ENCODE peak calls at places on chromosome 11, in seven cellular contexts. One of them, this sample, is unnamed.

GRCh38 chr11:88398372-88399140 is 61.0 kb upstream of the CTSC start:
- DNase-seq in testis: no peak
- DNase-seq in choroid plexus epithelial cell: peak; percentile 74
- DNase-seq in stomach: no peak
- DNase-seq in AG10803: peak; percentile 31
- DNase-seq in epithelial cell of esophagus: peak; percentile 92
- DNase-seq in dorsolateral prefrontal cortex: no peak
- DNase-seq in this sample: no peak

GRCh38 chr11:28730336-28730735 is 622.1 kb downstream of the METTL15 start:
- DNase-seq in testis: no peak
- DNase-seq in choroid plexus epithelial cell: no peak
- DNase-seq in stomach: no peak
- DNase-seq in AG10803: peak; percentile 29
- DNase-seq in epithelial cell of esophagus: peak; percentile 74
- DNase-seq in dorsolateral prefrontal cortex: no peak
- DNase-seq in this sample: peak; percentile 22

GRCh38 chr11:31060880-31061279 is 308.7 kb downstream of the DCDC1 start:
- DNase-seq in testis: no peak
- DNase-seq in choroid plexus epithelial cell: peak; percentile 8
- DNase-seq in stomach: no peak
- DNase-seq in AG10803: peak; percentile 21
- DNase-seq in epithelial cell of esophagus: no peak
- DNase-seq in dorsolateral prefrontal cortex: no peak
- DNase-seq in this sample: peak; percentile 17

GRCh38 chr11:61683961-61684869 is 4.0 kb downstream of the DAGLA start:
- DNase-seq in testis: no peak
- DNase-seq in choroid plexus epithelial cell: peak; percentile 50
- DNase-seq in stomach: no peak
- DNase-seq in AG10803: no peak
- DNase-seq in epithelial cell of esophagus: no peak
- DNase-seq in dorsolateral prefrontal cortex: no peak
- DNase-seq in this sample: no peak

GRCh38 chr11:1761857-1762536 is 1.7 kb downstream of the CTSD start:
- DNase-seq in testis: no peak
- DNase-seq in choroid plexus epithelial cell: no peak
- DNase-seq in stomach: no peak
- DNase-seq in AG10803: peak; percentile 53
- DNase-seq in epithelial cell of esophagus: no peak
- DNase-seq in dorsolateral prefrontal cortex: no peak
- DNase-seq in this sample: no peak

GRCh38 chr11:103878646-103879045 is 157.8 kb upstream of the DDI1 start:
- DNase-seq in testis: no peak
- DNase-seq in choroid plexus epithelial cell: no peak
- DNase-seq in stomach: no peak
- DNase-seq in AG10803: no peak
- DNase-seq in epithelial cell of esophagus: no peak
- DNase-seq in dorsolateral prefrontal cortex: no peak
- DNase-seq in this sample: no peak

GRCh38 chr11:63599211-63600122 is 14.8 kb downstream of the PLAAT3 start:
- DNase-seq in testis: no peak
- DNase-seq in choroid plexus epithelial cell: peak; percentile 76
- DNase-seq in stomach: no peak
- DNase-seq in AG10803: peak; percentile 78
- DNase-seq in epithelial cell of esophagus: peak; percentile 87
- DNase-seq in dorsolateral prefrontal cortex: no peak
- DNase-seq in this sample: peak; percentile 37

GRCh38 chr11:128417607-128418324 is 169.6 kb downstream of the ETS1 start:
- DNase-seq in testis: peak; percentile 52
- DNase-seq in choroid plexus epithelial cell: peak; percentile 95
- DNase-seq in stomach: no peak
- DNase-seq in AG10803: peak; percentile 94
- DNase-seq in epithelial cell of esophagus: peak; percentile 56
- DNase-seq in dorsolateral prefrontal cortex: no peak
- DNase-seq in this sample: peak; percentile 90

GRCh38 chr11:67503119-67504022 is 1.8 kb downstream of the PITPNM1 start:
- DNase-seq in testis: no peak
- DNase-seq in choroid plexus epithelial cell: no peak
- DNase-seq in stomach: no peak
- DNase-seq in AG10803: no peak
- DNase-seq in epithelial cell of esophagus: no peak
- DNase-seq in dorsolateral prefrontal cortex: no peak
- DNase-seq in this sample: no peak

GRCh38 chr11:109804911-109805310 is 288.3 kb upstream of the ZC3H12C start:
- DNase-seq in testis: no peak
- DNase-seq in choroid plexus epithelial cell: no peak
- DNase-seq in stomach: no peak
- DNase-seq in AG10803: no peak
- DNase-seq in epithelial cell of esophagus: no peak
- DNase-seq in dorsolateral prefrontal cortex: no peak
- DNase-seq in this sample: no peak

GRCh38 chr11:33881651-33882279 is 10.1 kb downstream of the LMO2 start:
- DNase-seq in testis: no peak
- DNase-seq in choroid plexus epithelial cell: no peak
- DNase-seq in stomach: no peak
- DNase-seq in AG10803: no peak
- DNase-seq in epithelial cell of esophagus: no peak
- DNase-seq in dorsolateral prefrontal cortex: no peak
- DNase-seq in this sample: no peak

GRCh38 chr11:129451524-129451923 is 75.9 kb downstream of the BARX2 start:
- DNase-seq in testis: peak; percentile 60
- DNase-seq in choroid plexus epithelial cell: no peak
- DNase-seq in stomach: no peak
- DNase-seq in AG10803: no peak
- DNase-seq in epithelial cell of esophagus: peak; percentile 59
- DNase-seq in dorsolateral prefrontal cortex: no peak
- DNase-seq in this sample: no peak

GRCh38 chr11:20097319-20098221 is 62.7 kb downstream of the DBX1 start:
- DNase-seq in testis: no peak
- DNase-seq in choroid plexus epithelial cell: peak; percentile 83
- DNase-seq in stomach: no peak
- DNase-seq in AG10803: peak; percentile 98
- DNase-seq in epithelial cell of esophagus: no peak
- DNase-seq in dorsolateral prefrontal cortex: peak; percentile 67
- DNase-seq in this sample: peak; percentile 88

GRCh38 chr11:75090778-75091177 is 5.9 kb downstream of the OR2AT4 start:
- DNase-seq in testis: no peak
- DNase-seq in choroid plexus epithelial cell: no peak
- DNase-seq in stomach: no peak
- DNase-seq in AG10803: no peak
- DNase-seq in epithelial cell of esophagus: no peak
- DNase-seq in dorsolateral prefrontal cortex: no peak
- DNase-seq in this sample: no peak

GRCh38 chr11:17533782-17534415 is 10.3 kb downstream of the USH1C start:
- DNase-seq in testis: no peak
- DNase-seq in choroid plexus epithelial cell: peak; percentile 13
- DNase-seq in stomach: no peak
- DNase-seq in AG10803: no peak
- DNase-seq in epithelial cell of esophagus: no peak
- DNase-seq in dorsolateral prefrontal cortex: no peak
- DNase-seq in this sample: no peak

GRCh38 chr11:72069200-72069599 is 11.1 kb downstream of the NUMA1 start:
- DNase-seq in testis: no peak
- DNase-seq in choroid plexus epithelial cell: peak; percentile 24
- DNase-seq in stomach: no peak
- DNase-seq in AG10803: peak; percentile 65
- DNase-seq in epithelial cell of esophagus: no peak
- DNase-seq in dorsolateral prefrontal cortex: no peak
- DNase-seq in this sample: no peak

GRCh38 chr11:75706260-75706729 is 11.3 kb upstream of the MOGAT2 start:
- DNase-seq in testis: peak; percentile 83
- DNase-seq in choroid plexus epithelial cell: peak; percentile 86
- DNase-seq in stomach: peak; percentile 77
- DNase-seq in AG10803: peak; percentile 66
- DNase-seq in epithelial cell of esophagus: peak; percentile 76
- DNase-seq in dorsolateral prefrontal cortex: peak; percentile 70
- DNase-seq in this sample: peak; percentile 82

GRCh38 chr11:6354651-6355485 is 34.6 kb upstream of the CAVIN3 start:
- DNase-seq in testis: no peak
- DNase-seq in choroid plexus epithelial cell: no peak
- DNase-seq in stomach: no peak
- DNase-seq in AG10803: no peak
- DNase-seq in epithelial cell of esophagus: no peak
- DNase-seq in dorsolateral prefrontal cortex: no peak
- DNase-seq in this sample: no peak

GRCh38 chr11:65430406-65431217 is 8.0 kb downstream of the NEAT1 start:
- DNase-seq in testis: peak; percentile 16
- DNase-seq in choroid plexus epithelial cell: peak; percentile 85
- DNase-seq in stomach: peak; percentile 25
- DNase-seq in AG10803: peak; percentile 75
- DNase-seq in epithelial cell of esophagus: peak; percentile 54
- DNase-seq in dorsolateral prefrontal cortex: no peak
- DNase-seq in this sample: peak; percentile 85

GRCh38 chr11:18633256-18634139 is 644 bp downstream of the SPTY2D1 start:
- DNase-seq in testis: peak; percentile 22
- DNase-seq in choroid plexus epithelial cell: peak; percentile 26
- DNase-seq in stomach: no peak
- DNase-seq in AG10803: peak; percentile 64
- DNase-seq in epithelial cell of esophagus: no peak
- DNase-seq in dorsolateral prefrontal cortex: no peak
- DNase-seq in this sample: peak; percentile 12

GRCh38 chr11:106456651-106457050 is 379.2 kb downstream of the AASDHPPT start:
- DNase-seq in testis: peak; percentile 22
- DNase-seq in choroid plexus epithelial cell: no peak
- DNase-seq in stomach: no peak
- DNase-seq in AG10803: no peak
- DNase-seq in epithelial cell of esophagus: peak; percentile 74
- DNase-seq in dorsolateral prefrontal cortex: peak; percentile 70
- DNase-seq in this sample: peak; percentile 60

GRCh38 chr11:6531267-6531752 is 34.2 kb downstream of the DNHD1 start:
- DNase-seq in testis: no peak
- DNase-seq in choroid plexus epithelial cell: peak; percentile 66
- DNase-seq in stomach: no peak
- DNase-seq in AG10803: peak; percentile 48
- DNase-seq in epithelial cell of esophagus: peak; percentile 58
- DNase-seq in dorsolateral prefrontal cortex: no peak
- DNase-seq in this sample: peak; percentile 71

GRCh38 chr11:8268530-8269461 is 5.1 kb upstream of the LMO1 start:
- DNase-seq in testis: no peak
- DNase-seq in choroid plexus epithelial cell: no peak
- DNase-seq in stomach: no peak
- DNase-seq in AG10803: no peak
- DNase-seq in epithelial cell of esophagus: no peak
- DNase-seq in dorsolateral prefrontal cortex: peak; percentile 44
- DNase-seq in this sample: no peak

GRCh38 chr11:8267280-8267679 is 3.6 kb upstream of the LMO1 start:
- DNase-seq in testis: no peak
- DNase-seq in choroid plexus epithelial cell: no peak
- DNase-seq in stomach: no peak
- DNase-seq in AG10803: no peak
- DNase-seq in epithelial cell of esophagus: no peak
- DNase-seq in dorsolateral prefrontal cortex: peak; percentile 25
- DNase-seq in this sample: no peak

GRCh38 chr11:8269636-8270035 is 6.0 kb upstream of the LMO1 start:
- DNase-seq in testis: no peak
- DNase-seq in choroid plexus epithelial cell: no peak
- DNase-seq in stomach: no peak
- DNase-seq in AG10803: no peak
- DNase-seq in epithelial cell of esophagus: no peak
- DNase-seq in dorsolateral prefrontal cortex: no peak
- DNase-seq in this sample: no peak

GRCh38 chr11:8266246-8267241 is 2.9 kb upstream of the LMO1 start:
- DNase-seq in testis: no peak
- DNase-seq in choroid plexus epithelial cell: no peak
- DNase-seq in stomach: no peak
- DNase-seq in AG10803: no peak
- DNase-seq in epithelial cell of esophagus: no peak
- DNase-seq in dorsolateral prefrontal cortex: peak; percentile 12
- DNase-seq in this sample: no peak

GRCh38 chr11:8267831-8268529 is 4.3 kb upstream of the LMO1 start:
- DNase-seq in testis: no peak
- DNase-seq in choroid plexus epithelial cell: no peak
- DNase-seq in stomach: no peak
- DNase-seq in AG10803: no peak
- DNase-seq in epithelial cell of esophagus: peak; percentile 18
- DNase-seq in dorsolateral prefrontal cortex: peak; percentile 44
- DNase-seq in this sample: no peak
- H3K4me3 ChIP-seq in testis: peak overlapping the region; percentile 43
- H3K4me3 ChIP-seq in choroid plexus epithelial cell: no peak overlapping the region
- H3K4me3 ChIP-seq in stomach: peak overlapping the region; percentile 64
- H3K4me3 ChIP-seq in AG10803: no peak overlapping the region
- H3K4me3 ChIP-seq in epithelial cell of esophagus: no peak overlapping the region
- H3K4me3 ChIP-seq in dorsolateral prefrontal cortex: peak overlapping the region; percentile 49
- H3K4me3 ChIP-seq in this sample: no peak overlapping the region

GRCh38 chr11:77590194-77590591 is 440 bp downstream of the AQP11 start:
- DNase-seq in testis: peak; percentile 75
- DNase-seq in choroid plexus epithelial cell: peak; percentile 66
- DNase-seq in stomach: peak; percentile 45
- DNase-seq in AG10803: peak; percentile 24
- DNase-seq in epithelial cell of esophagus: peak; percentile 37
- DNase-seq in dorsolateral prefrontal cortex: peak; percentile 75
- DNase-seq in this sample: peak; percentile 42
- TF ChIP-seq CTCF in testis: no peak
- TF ChIP-seq CTCF in choroid plexus epithelial cell: no peak
- TF ChIP-seq CTCF in stomach: no peak
- TF ChIP-seq CTCF in AG10803: no peak
- TF ChIP-seq CTCF in epithelial cell of esophagus: no peak
- TF ChIP-seq CTCF in dorsolateral prefrontal cortex: no peak
- TF ChIP-seq CTCF in this sample: no peak

GRCh38 chr11:44728491-44728910 is 1.7 kb downstream of the TSPAN18 start:
- DNase-seq in testis: no peak
- DNase-seq in choroid plexus epithelial cell: no peak
- DNase-seq in stomach: no peak
- DNase-seq in AG10803: no peak
- DNase-seq in epithelial cell of esophagus: no peak
- DNase-seq in dorsolateral prefrontal cortex: no peak
- DNase-seq in this sample: no peak
- H3K4me3 ChIP-seq in testis: no peak overlapping the region
- H3K4me3 ChIP-seq in choroid plexus epithelial cell: no peak overlapping the region
- H3K4me3 ChIP-seq in stomach: no peak overlapping the region
- H3K4me3 ChIP-seq in AG10803: peak overlapping the region; percentile 61
- H3K4me3 ChIP-seq in epithelial cell of esophagus: no peak overlapping the region
- H3K4me3 ChIP-seq in dorsolateral prefrontal cortex: no peak overlapping the region
- H3K4me3 ChIP-seq in this sample: no peak overlapping the region

GRCh38 chr11:115361025-115361424 is 143.2 kb downstream of the CADM1 start:
- DNase-seq in testis: no peak
- DNase-seq in choroid plexus epithelial cell: no peak
- DNase-seq in stomach: no peak
- DNase-seq in AG10803: no peak
- DNase-seq in epithelial cell of esophagus: no peak
- DNase-seq in dorsolateral prefrontal cortex: no peak
- DNase-seq in this sample: no peak

GRCh38 chr11:115363426-115363825 is 140.8 kb downstream of the CADM1 start:
- DNase-seq in testis: no peak
- DNase-seq in choroid plexus epithelial cell: no peak
- DNase-seq in stomach: no peak
- DNase-seq in AG10803: no peak
- DNase-seq in epithelial cell of esophagus: no peak
- DNase-seq in dorsolateral prefrontal cortex: no peak
- DNase-seq in this sample: no peak

GRCh38 chr11:115362997-115363396 is 141.2 kb downstream of the CADM1 start:
- DNase-seq in testis: no peak
- DNase-seq in choroid plexus epithelial cell: no peak
- DNase-seq in stomach: no peak
- DNase-seq in AG10803: no peak
- DNase-seq in epithelial cell of esophagus: no peak
- DNase-seq in dorsolateral prefrontal cortex: no peak
- DNase-seq in this sample: no peak

GRCh38 chr11:115357066-115357465 is 147.1 kb downstream of the CADM1 start:
- DNase-seq in testis: no peak
- DNase-seq in choroid plexus epithelial cell: no peak
- DNase-seq in stomach: no peak
- DNase-seq in AG10803: no peak
- DNase-seq in epithelial cell of esophagus: no peak
- DNase-seq in dorsolateral prefrontal cortex: no peak
- DNase-seq in this sample: no peak

GRCh38 chr11:115360186-115360824 is 143.9 kb downstream of the CADM1 start:
- DNase-seq in testis: no peak
- DNase-seq in choroid plexus epithelial cell: no peak
- DNase-seq in stomach: no peak
- DNase-seq in AG10803: no peak
- DNase-seq in epithelial cell of esophagus: no peak
- DNase-seq in dorsolateral prefrontal cortex: no peak
- DNase-seq in this sample: no peak
- TF ChIP-seq CTCF in testis: no peak
- TF ChIP-seq CTCF in choroid plexus epithelial cell: no peak
- TF ChIP-seq CTCF in stomach: no peak
- TF ChIP-seq CTCF in AG10803: no peak
- TF ChIP-seq CTCF in epithelial cell of esophagus: no peak
- TF ChIP-seq CTCF in dorsolateral prefrontal cortex: no peak
- TF ChIP-seq CTCF in this sample: no peak